ENCODE peak calls at places on chromosomes 3 and 15, in six cellular contexts. One of them, this sample, is unnamed.

GRCh38 chr15:99102332-99103235 is 2.3 kb upstream of the SYNM start:
- DNase-seq in breast epithelium: peak
- DNase-seq in effector CD4-positive, alpha-beta T cell: no peak
- DNase-seq in kidney tubule cell: no peak
- DNase-seq in HAP-1: no peak
- DNase-seq in NCI-H1092: no peak
- DNase-seq in this sample: peak

GRCh38 chr3:47741925-47742324 is 39.8 kb downstream of the SMARCC1 start:
- DNase-seq in breast epithelium: no peak
- DNase-seq in effector CD4-positive, alpha-beta T cell: no peak
- DNase-seq in kidney tubule cell: no peak
- DNase-seq in HAP-1: no peak
- DNase-seq in NCI-H1092: no peak
- DNase-seq in this sample: no peak

GRCh38 chr3:167684389-167684993 is 30.7 kb upstream of the WDR49 start:
- DNase-seq in breast epithelium: no peak
- DNase-seq in effector CD4-positive, alpha-beta T cell: peak
- DNase-seq in kidney tubule cell: peak
- DNase-seq in HAP-1: peak
- DNase-seq in NCI-H1092: peak
- DNase-seq in this sample: no peak

GRCh38 chr3:197006860-197007259 is 22.8 kb downstream of the MELTF start:
- DNase-seq in breast epithelium: no peak
- DNase-seq in effector CD4-positive, alpha-beta T cell: no peak
- DNase-seq in kidney tubule cell: no peak
- DNase-seq in HAP-1: no peak
- DNase-seq in NCI-H1092: no peak
- DNase-seq in this sample: no peak

GRCh38 chr3:106609666-106610301 is 741.0 kb upstream of the CBLB start:
- DNase-seq in breast epithelium: no peak
- DNase-seq in effector CD4-positive, alpha-beta T cell: peak
- DNase-seq in kidney tubule cell: peak
- DNase-seq in HAP-1: peak
- DNase-seq in NCI-H1092: peak
- DNase-seq in this sample: peak

GRCh38 chr3:183460059-183461052 is 31.9 kb upstream of the MCF2L2 start:
- DNase-seq in breast epithelium: no peak
- DNase-seq in effector CD4-positive, alpha-beta T cell: no peak
- DNase-seq in kidney tubule cell: peak
- DNase-seq in HAP-1: peak
- DNase-seq in NCI-H1092: no peak
- DNase-seq in this sample: no peak

GRCh38 chr3:150414273-150414672 is 6.2 kb downstream of the TSC22D2 start:
- DNase-seq in breast epithelium: no peak
- DNase-seq in effector CD4-positive, alpha-beta T cell: no peak
- DNase-seq in kidney tubule cell: peak
- DNase-seq in HAP-1: peak
- DNase-seq in NCI-H1092: no peak
- DNase-seq in this sample: no peak

GRCh38 chr3:37531071-37531720 is 330.5 kb upstream of the CTDSPL start:
- DNase-seq in breast epithelium: no peak
- DNase-seq in effector CD4-positive, alpha-beta T cell: no peak
- DNase-seq in kidney tubule cell: no peak
- DNase-seq in HAP-1: no peak
- DNase-seq in NCI-H1092: no peak
- DNase-seq in this sample: no peak

GRCh38 chr15:50116477-50116876 is 2.6 kb downstream of the ATP8B4 start:
- DNase-seq in breast epithelium: no peak
- DNase-seq in effector CD4-positive, alpha-beta T cell: no peak
- DNase-seq in kidney tubule cell: peak
- DNase-seq in HAP-1: peak
- DNase-seq in NCI-H1092: no peak
- DNase-seq in this sample: no peak

GRCh38 chr15:51193526-51193925 is 98.8 kb upstream of the TNFAIP8L3 start:
- DNase-seq in breast epithelium: no peak
- DNase-seq in effector CD4-positive, alpha-beta T cell: no peak
- DNase-seq in kidney tubule cell: no peak
- DNase-seq in HAP-1: no peak
- DNase-seq in NCI-H1092: no peak
- DNase-seq in this sample: no peak

GRCh38 chr15:36251450-36251849 is 328.0 kb upstream of the CDIN1 start:
- DNase-seq in breast epithelium: no peak
- DNase-seq in effector CD4-positive, alpha-beta T cell: no peak
- DNase-seq in kidney tubule cell: no peak
- DNase-seq in HAP-1: no peak
- DNase-seq in NCI-H1092: no peak
- DNase-seq in this sample: no peak

GRCh38 chr15:88040516-88040915 is 216.0 kb downstream of the NTRK3 start:
- DNase-seq in breast epithelium: no peak
- DNase-seq in effector CD4-positive, alpha-beta T cell: no peak
- DNase-seq in kidney tubule cell: no peak
- DNase-seq in HAP-1: no peak
- DNase-seq in NCI-H1092: no peak
- DNase-seq in this sample: no peak

GRCh38 chr3:139906441-139906840 is 28.5 kb upstream of the CLSTN2 start:
- DNase-seq in breast epithelium: no peak
- DNase-seq in effector CD4-positive, alpha-beta T cell: no peak
- DNase-seq in kidney tubule cell: peak
- DNase-seq in HAP-1: no peak
- DNase-seq in NCI-H1092: no peak
- DNase-seq in this sample: no peak

GRCh38 chr15:92914103-92914499 is 14.0 kb downstream of the CHD2 start:
- DNase-seq in breast epithelium: no peak
- DNase-seq in effector CD4-positive, alpha-beta T cell: no peak
- DNase-seq in kidney tubule cell: no peak
- DNase-seq in HAP-1: peak
- DNase-seq in NCI-H1092: no peak
- DNase-seq in this sample: no peak

GRCh38 chr3:27345493-27345892 is 23.7 kb downstream of the NEK10 start:
- DNase-seq in breast epithelium: no peak
- DNase-seq in effector CD4-positive, alpha-beta T cell: no peak
- DNase-seq in kidney tubule cell: peak
- DNase-seq in HAP-1: no peak
- DNase-seq in NCI-H1092: no peak
- DNase-seq in this sample: no peak

GRCh38 chr3:53286727-53287412 is 31.0 kb upstream of the TKT start:
- DNase-seq in breast epithelium: no peak
- DNase-seq in effector CD4-positive, alpha-beta T cell: no peak
- DNase-seq in kidney tubule cell: no peak
- DNase-seq in HAP-1: peak
- DNase-seq in NCI-H1092: no peak
- DNase-seq in this sample: no peak

GRCh38 chr15:53133255-53133654 is 343.1 kb upstream of the ONECUT1 start:
- DNase-seq in breast epithelium: no peak
- DNase-seq in effector CD4-positive, alpha-beta T cell: no peak
- DNase-seq in kidney tubule cell: no peak
- DNase-seq in HAP-1: no peak
- DNase-seq in NCI-H1092: no peak
- DNase-seq in this sample: no peak

GRCh38 chr3:71109241-71109976 is 474.1 kb downstream of the FOXP1 start:
- DNase-seq in breast epithelium: no peak
- DNase-seq in effector CD4-positive, alpha-beta T cell: no peak
- DNase-seq in kidney tubule cell: peak
- DNase-seq in HAP-1: no peak
- DNase-seq in NCI-H1092: no peak
- DNase-seq in this sample: no peak

GRCh38 chr3:107989651-107990050 is 101.2 kb downstream of the CD47 start:
- DNase-seq in breast epithelium: no peak
- DNase-seq in effector CD4-positive, alpha-beta T cell: no peak
- DNase-seq in kidney tubule cell: no peak
- DNase-seq in HAP-1: no peak
- DNase-seq in NCI-H1092: no peak
- DNase-seq in this sample: no peak

GRCh38 chr3:149641011-149641728 is 16.7 kb downstream of the WWTR1 start:
- DNase-seq in breast epithelium: no peak
- DNase-seq in effector CD4-positive, alpha-beta T cell: no peak
- DNase-seq in kidney tubule cell: peak
- DNase-seq in HAP-1: no peak
- DNase-seq in NCI-H1092: no peak
- DNase-seq in this sample: no peak

GRCh38 chr3:118817748-118818165 is 216.9 kb downstream of the IGSF11 start:
- DNase-seq in breast epithelium: no peak
- DNase-seq in effector CD4-positive, alpha-beta T cell: no peak
- DNase-seq in kidney tubule cell: peak
- DNase-seq in HAP-1: peak
- DNase-seq in NCI-H1092: peak
- DNase-seq in this sample: no peak

GRCh38 chr3:149581681-149582349 is 76.0 kb downstream of the WWTR1 start:
- DNase-seq in breast epithelium: no peak
- DNase-seq in effector CD4-positive, alpha-beta T cell: no peak
- DNase-seq in kidney tubule cell: peak
- DNase-seq in HAP-1: no peak
- DNase-seq in NCI-H1092: no peak
- DNase-seq in this sample: no peak

GRCh38 chr3:119595639-119596329 is 1.9 kb upstream of the PLA1A start:
- DNase-seq in breast epithelium: no peak
- DNase-seq in effector CD4-positive, alpha-beta T cell: no peak
- DNase-seq in kidney tubule cell: peak
- DNase-seq in HAP-1: no peak
- DNase-seq in NCI-H1092: no peak
- DNase-seq in this sample: no peak

GRCh38 chr3:171379281-171379680 is 80.9 kb downstream of the TNIK start:
- DNase-seq in breast epithelium: no peak
- DNase-seq in effector CD4-positive, alpha-beta T cell: no peak
- DNase-seq in kidney tubule cell: peak
- DNase-seq in HAP-1: no peak
- DNase-seq in NCI-H1092: no peak
- DNase-seq in this sample: no peak

GRCh38 chr3:82474711-82475110 is 713.3 kb upstream of the GBE1 start:
- DNase-seq in breast epithelium: no peak
- DNase-seq in effector CD4-positive, alpha-beta T cell: no peak
- DNase-seq in kidney tubule cell: peak
- DNase-seq in HAP-1: no peak
- DNase-seq in NCI-H1092: no peak
- DNase-seq in this sample: no peak

GRCh38 chr15:88431441-88431840 is 35.7 kb downstream of the MRPL46 start:
- DNase-seq in breast epithelium: no peak
- DNase-seq in effector CD4-positive, alpha-beta T cell: no peak
- DNase-seq in kidney tubule cell: no peak
- DNase-seq in HAP-1: no peak
- DNase-seq in NCI-H1092: no peak
- DNase-seq in this sample: no peak

GRCh38 chr15:67882487-67883227 is 42.8 kb upstream of the RNU6-1 start:
- DNase-seq in breast epithelium: no peak
- DNase-seq in effector CD4-positive, alpha-beta T cell: no peak
- DNase-seq in kidney tubule cell: no peak
- DNase-seq in HAP-1: no peak
- DNase-seq in NCI-H1092: no peak
- DNase-seq in this sample: no peak

GRCh38 chr15:92902723-92903587 is 2.8 kb downstream of the CHD2 start:
- DNase-seq in breast epithelium: no peak
- DNase-seq in effector CD4-positive, alpha-beta T cell: no peak
- DNase-seq in kidney tubule cell: peak
- DNase-seq in HAP-1: no peak
- DNase-seq in NCI-H1092: no peak
- DNase-seq in this sample: no peak

GRCh38 chr15:58839485-58839884 is 68.4 kb downstream of the MINDY2 start:
- DNase-seq in breast epithelium: no peak
- DNase-seq in effector CD4-positive, alpha-beta T cell: no peak
- DNase-seq in kidney tubule cell: peak
- DNase-seq in HAP-1: no peak
- DNase-seq in NCI-H1092: no peak
- DNase-seq in this sample: no peak

GRCh38 chr3:149934524-149934923 is 36.2 kb downstream of the PFN2 start:
- DNase-seq in breast epithelium: no peak
- DNase-seq in effector CD4-positive, alpha-beta T cell: no peak
- DNase-seq in kidney tubule cell: no peak
- DNase-seq in HAP-1: no peak
- DNase-seq in NCI-H1092: no peak
- DNase-seq in this sample: no peak

GRCh38 chr3:80367149-80367548 is 599.4 kb upstream of the ROBO1 start:
- DNase-seq in breast epithelium: no peak
- DNase-seq in effector CD4-positive, alpha-beta T cell: no peak
- DNase-seq in kidney tubule cell: no peak
- DNase-seq in HAP-1: no peak
- DNase-seq in NCI-H1092: no peak
- DNase-seq in this sample: no peak

GRCh38 chr3:67683522-67683921 is 29.1 kb upstream of the SUCLG2 start:
- DNase-seq in breast epithelium: no peak
- DNase-seq in effector CD4-positive, alpha-beta T cell: no peak
- DNase-seq in kidney tubule cell: no peak
- DNase-seq in HAP-1: no peak
- DNase-seq in NCI-H1092: no peak
- DNase-seq in this sample: no peak

GRCh38 chr15:65738649-65739048 is 53.4 kb downstream of the DENND4A start:
- DNase-seq in breast epithelium: no peak
- DNase-seq in effector CD4-positive, alpha-beta T cell: no peak
- DNase-seq in kidney tubule cell: no peak
- DNase-seq in HAP-1: no peak
- DNase-seq in NCI-H1092: no peak
- DNase-seq in this sample: no peak

GRCh38 chr15:33059184-33059583 is 135.3 kb downstream of the FMN1 start:
- DNase-seq in breast epithelium: no peak
- DNase-seq in effector CD4-positive, alpha-beta T cell: no peak
- DNase-seq in kidney tubule cell: no peak
- DNase-seq in HAP-1: no peak
- DNase-seq in NCI-H1092: no peak
- DNase-seq in this sample: no peak

GRCh38 chr3:24605511-24605910 is 110.9 kb upstream of the THRB start:
- DNase-seq in breast epithelium: no peak
- DNase-seq in effector CD4-positive, alpha-beta T cell: no peak
- DNase-seq in kidney tubule cell: no peak
- DNase-seq in HAP-1: peak
- DNase-seq in NCI-H1092: no peak
- DNase-seq in this sample: no peak

GRCh38 chr3:44045476-44046275 is 196.0 kb upstream of the TOPAZ1 start:
- DNase-seq in breast epithelium: no peak
- DNase-seq in effector CD4-positive, alpha-beta T cell: no peak
- DNase-seq in kidney tubule cell: peak
- DNase-seq in HAP-1: no peak
- DNase-seq in NCI-H1092: peak
- DNase-seq in this sample: no peak

GRCh38 chr15:47673343-47673761 is 44.0 kb upstream of the SEMA6D start:
- DNase-seq in breast epithelium: no peak
- DNase-seq in effector CD4-positive, alpha-beta T cell: no peak
- DNase-seq in kidney tubule cell: no peak
- DNase-seq in HAP-1: no peak
- DNase-seq in NCI-H1092: no peak
- DNase-seq in this sample: no peak

GRCh38 chr15:83248151-83248851 is 36.2 kb downstream of the BNC1 start:
- DNase-seq in breast epithelium: no peak
- DNase-seq in effector CD4-positive, alpha-beta T cell: no peak
- DNase-seq in kidney tubule cell: peak
- DNase-seq in HAP-1: peak
- DNase-seq in NCI-H1092: peak
- DNase-seq in this sample: no peak

GRCh38 chr3:61855211-61855610 is 293.8 kb downstream of the PTPRG start:
- DNase-seq in breast epithelium: no peak
- DNase-seq in effector CD4-positive, alpha-beta T cell: no peak
- DNase-seq in kidney tubule cell: no peak
- DNase-seq in HAP-1: no peak
- DNase-seq in NCI-H1092: no peak
- DNase-seq in this sample: no peak

This sample was measured in CD8-positive, alpha-beta T cell.